ENCODE peak calls at places on chromosomes 12 and 14, in eight cellular contexts. One of them, this sample, is unnamed. For H3K4me1, the result is how much of the 10 kb centered on the place peaks cover.

GRCh38 chr14:68927956-68928675 is 51.0 kb downstream of the ACTN1 start:
- DNase-seq in GM12878: no peak
- DNase-seq in GM23248: no peak
- DNase-seq in fibroblast of lung: no peak
- DNase-seq in PC-3: no peak
- DNase-seq in keratinocyte: no peak
- DNase-seq in neuronal stem cell: no peak
- DNase-seq in H1: no peak
- DNase-seq in this sample: no peak

GRCh38 chr14:51544901-51545300 is 106.8 kb upstream of the FRMD6 start:
- DNase-seq in GM12878: no peak
- DNase-seq in GM23248: no peak
- DNase-seq in fibroblast of lung: no peak
- DNase-seq in PC-3: no peak
- DNase-seq in keratinocyte: no peak
- DNase-seq in neuronal stem cell: no peak
- DNase-seq in H1: no peak
- DNase-seq in this sample: no peak

GRCh38 chr12:1234073-1234472 is 243.1 kb downstream of the ERC1 start:
- DNase-seq in GM12878: no peak
- DNase-seq in GM23248: peak
- DNase-seq in fibroblast of lung: peak
- DNase-seq in PC-3: peak
- DNase-seq in keratinocyte: no peak
- DNase-seq in neuronal stem cell: no peak
- DNase-seq in H1: no peak
- DNase-seq in this sample: peak

GRCh38 chr14:50013198-50013918 is 103.0 kb downstream of the VCPKMT start:
- DNase-seq in GM12878: no peak
- DNase-seq in GM23248: peak
- DNase-seq in fibroblast of lung: no peak
- DNase-seq in PC-3: peak
- DNase-seq in keratinocyte: no peak
- DNase-seq in neuronal stem cell: no peak
- DNase-seq in H1: no peak
- DNase-seq in this sample: no peak

GRCh38 chr12:9750276-9751203 is 10.2 kb downstream of the CD69 start:
- DNase-seq in GM12878: no peak
- DNase-seq in GM23248: peak
- DNase-seq in fibroblast of lung: peak
- DNase-seq in PC-3: peak
- DNase-seq in keratinocyte: peak
- DNase-seq in neuronal stem cell: peak
- DNase-seq in H1: no peak
- DNase-seq in this sample: peak

GRCh38 chr14:35301334-35302210 is 9.4 kb downstream of the PSMA6 start:
- DNase-seq in GM12878: no peak
- DNase-seq in GM23248: no peak
- DNase-seq in fibroblast of lung: no peak
- DNase-seq in PC-3: no peak
- DNase-seq in keratinocyte: no peak
- DNase-seq in neuronal stem cell: no peak
- DNase-seq in H1: no peak
- DNase-seq in this sample: no peak

GRCh38 chr12:49092086-49092815 is 2.4 kb downstream of the DHH start:
- DNase-seq in GM12878: no peak
- DNase-seq in GM23248: peak
- DNase-seq in fibroblast of lung: no peak
- DNase-seq in PC-3: peak
- DNase-seq in keratinocyte: no peak
- DNase-seq in neuronal stem cell: peak
- DNase-seq in H1: no peak
- DNase-seq in this sample: peak

GRCh38 chr14:75911883-75912282 is 69.9 kb downstream of the TGFB3 start:
- DNase-seq in GM12878: no peak
- DNase-seq in GM23248: no peak
- DNase-seq in fibroblast of lung: no peak
- DNase-seq in PC-3: no peak
- DNase-seq in keratinocyte: no peak
- DNase-seq in neuronal stem cell: peak
- DNase-seq in H1: peak
- DNase-seq in this sample: no peak

GRCh38 chr12:77685112-77685511 is 145.6 kb upstream of the NAV3 start:
- DNase-seq in GM12878: peak
- DNase-seq in GM23248: peak
- DNase-seq in fibroblast of lung: peak
- DNase-seq in PC-3: peak
- DNase-seq in keratinocyte: peak
- DNase-seq in neuronal stem cell: peak
- DNase-seq in H1: no peak
- DNase-seq in this sample: peak

GRCh38 chr12:96989916-96990315 is 82.9 kb downstream of the NEDD1 start:
- DNase-seq in GM12878: no peak
- DNase-seq in GM23248: peak
- DNase-seq in fibroblast of lung: no peak
- DNase-seq in PC-3: peak
- DNase-seq in keratinocyte: no peak
- DNase-seq in neuronal stem cell: peak
- DNase-seq in H1: no peak
- DNase-seq in this sample: no peak

GRCh38 chr12:48979602-48980388 is 1.7 kb downstream of the WNT1 start:
- DNase-seq in GM12878: no peak
- DNase-seq in GM23248: peak
- DNase-seq in fibroblast of lung: no peak
- DNase-seq in PC-3: no peak
- DNase-seq in keratinocyte: no peak
- DNase-seq in neuronal stem cell: no peak
- DNase-seq in H1: no peak
- DNase-seq in this sample: no peak

DNA sequence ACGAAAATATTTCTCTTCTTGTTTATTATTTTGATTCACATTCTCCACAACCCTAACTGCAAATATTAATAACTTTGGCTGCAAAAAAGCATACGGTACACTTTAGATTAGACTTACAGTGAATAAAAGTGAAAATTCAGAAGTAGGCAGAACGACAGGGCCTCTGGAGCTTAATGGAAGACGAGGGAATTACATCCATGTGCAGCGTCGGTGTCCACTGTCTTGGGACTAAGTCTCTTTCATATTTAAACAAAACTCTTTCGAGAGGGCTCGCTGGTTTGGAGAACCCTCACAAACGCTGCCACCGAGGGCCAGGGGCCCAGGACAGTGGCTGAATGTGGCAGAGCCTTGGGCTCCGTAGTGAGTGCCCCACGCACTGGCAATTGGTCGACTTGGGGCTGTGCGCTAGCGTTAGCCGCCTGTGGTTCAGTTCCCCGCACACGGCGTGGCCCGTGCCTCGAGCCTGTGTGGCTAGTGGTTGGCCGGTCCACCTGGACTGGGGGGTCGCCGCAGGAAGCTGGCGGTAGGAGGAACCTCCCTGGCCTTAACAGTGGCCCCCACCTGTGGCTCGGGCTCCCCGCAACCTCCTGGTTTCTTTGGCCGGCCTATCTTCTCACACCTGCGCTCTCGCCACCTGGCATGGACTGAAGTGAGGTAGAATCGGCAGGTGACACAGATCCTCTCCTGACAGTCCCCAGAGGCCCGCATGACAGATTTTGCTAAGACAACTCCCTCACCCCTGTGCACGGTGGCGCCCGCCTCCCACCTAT is 739 bp upstream of the PAX9 start:
- DNase-seq in GM12878: no peak
- DNase-seq in GM23248: no peak
- DNase-seq in fibroblast of lung: no peak
- DNase-seq in PC-3: no peak
- DNase-seq in keratinocyte: no peak
- DNase-seq in neuronal stem cell: no peak
- DNase-seq in H1: no peak
- DNase-seq in this sample: no peak
- H3K4me1 ChIP-seq in GM12878: under half
- H3K4me1 ChIP-seq in GM23248: under half
- H3K4me1 ChIP-seq in fibroblast of lung: under half
- H3K4me1 ChIP-seq in PC-3: under half
- H3K4me1 ChIP-seq in keratinocyte: under half
- H3K4me1 ChIP-seq in neuronal stem cell: under half
- H3K4me1 ChIP-seq in H1: under half
- H3K4me1 ChIP-seq in this sample: under half

GRCh38 chr12:5377997-5378596 is 53.8 kb upstream of the NTF3 start:
- DNase-seq in GM12878: no peak
- DNase-seq in GM23248: no peak
- DNase-seq in fibroblast of lung: no peak
- DNase-seq in PC-3: peak
- DNase-seq in keratinocyte: no peak
- DNase-seq in neuronal stem cell: no peak
- DNase-seq in H1: no peak
- DNase-seq in this sample: no peak

GRCh38 chr12:5375547-5376295 is 56.2 kb upstream of the NTF3 start:
- DNase-seq in GM12878: no peak
- DNase-seq in GM23248: no peak
- DNase-seq in fibroblast of lung: no peak
- DNase-seq in PC-3: no peak
- DNase-seq in keratinocyte: no peak
- DNase-seq in neuronal stem cell: no peak
- DNase-seq in H1: no peak
- DNase-seq in this sample: no peak

GRCh38 chr12:5376591-5377207 is 55.2 kb upstream of the NTF3 start:
- DNase-seq in GM12878: no peak
- DNase-seq in GM23248: no peak
- DNase-seq in fibroblast of lung: no peak
- DNase-seq in PC-3: peak
- DNase-seq in keratinocyte: no peak
- DNase-seq in neuronal stem cell: no peak
- DNase-seq in H1: no peak
- DNase-seq in this sample: no peak

GRCh38 chr12:5383961-5384360 is 47.9 kb upstream of the NTF3 start:
- DNase-seq in GM12878: no peak
- DNase-seq in GM23248: no peak
- DNase-seq in fibroblast of lung: no peak
- DNase-seq in PC-3: no peak
- DNase-seq in keratinocyte: no peak
- DNase-seq in neuronal stem cell: no peak
- DNase-seq in H1: no peak
- DNase-seq in this sample: no peak

DNA sequence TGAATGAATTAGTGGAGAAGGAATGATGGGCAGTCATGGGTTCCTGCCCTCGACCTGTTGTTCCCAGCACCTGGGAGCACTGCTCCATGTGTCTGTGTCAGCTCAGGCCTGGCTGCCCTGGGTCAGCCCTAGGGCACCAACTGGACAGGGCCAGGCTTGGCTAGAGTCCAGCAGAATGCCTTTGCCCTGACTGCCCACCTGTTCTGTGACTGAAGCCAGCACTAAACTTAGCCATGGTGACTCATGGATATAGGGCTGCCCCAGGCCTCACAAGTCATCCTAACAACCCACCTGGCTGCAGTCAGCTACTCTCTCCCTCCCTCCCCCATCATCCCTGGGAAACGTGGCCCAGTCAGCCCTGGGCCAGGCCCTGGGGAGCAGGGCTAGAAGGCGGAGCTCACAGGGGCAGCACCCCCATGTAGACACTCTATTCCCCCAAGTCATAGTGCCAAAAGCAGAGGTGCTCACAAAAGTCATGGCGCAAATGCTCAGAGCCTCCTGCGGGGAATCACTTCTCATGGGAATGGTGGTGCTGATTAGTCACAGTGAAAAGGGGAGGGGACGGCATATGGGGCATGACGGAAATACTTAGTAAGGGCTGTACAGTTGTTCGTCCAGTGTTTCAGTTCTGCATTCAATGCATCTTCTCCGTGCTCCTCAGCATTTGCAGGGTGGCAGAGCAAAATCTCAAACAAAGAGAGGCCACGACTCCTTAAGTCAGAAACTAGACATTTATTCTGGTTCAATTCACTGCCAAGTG is 52.0 kb upstream of the NTF3 start:
- DNase-seq in GM12878: peak
- DNase-seq in GM23248: no peak
- DNase-seq in fibroblast of lung: no peak
- DNase-seq in PC-3: peak
- DNase-seq in keratinocyte: peak
- DNase-seq in neuronal stem cell: no peak
- DNase-seq in H1: no peak
- DNase-seq in this sample: no peak
- H3K4me2 ChIP-seq in GM12878: no peak
- H3K4me2 ChIP-seq in GM23248: no peak
- H3K4me2 ChIP-seq in fibroblast of lung: no peak
- H3K4me2 ChIP-seq in PC-3: no peak
- H3K4me2 ChIP-seq in keratinocyte: no peak
- H3K4me2 ChIP-seq in neuronal stem cell: no peak
- H3K4me2 ChIP-seq in H1: no peak
- H3K4me2 ChIP-seq in this sample: no peak

DNA sequence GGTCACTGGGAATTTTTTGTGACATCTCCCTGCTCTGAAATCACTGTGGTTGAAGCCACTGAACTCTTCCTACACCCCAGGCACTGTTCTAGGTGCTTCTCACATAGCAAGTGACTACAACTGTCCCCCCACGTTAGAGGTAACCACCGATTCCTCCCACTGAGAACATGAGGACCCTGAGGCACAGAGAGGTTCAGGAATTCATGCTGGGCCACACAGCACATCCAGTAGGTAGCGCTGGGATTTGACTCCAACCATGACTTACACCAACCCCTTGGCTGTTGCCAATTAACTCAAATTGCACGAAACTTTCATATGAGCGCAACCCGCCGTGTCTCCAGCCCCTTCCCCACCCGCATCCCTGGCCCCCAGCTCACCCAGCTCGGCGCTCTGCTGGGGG is 105.2 kb downstream of the RFLNA start:
- DNase-seq in GM12878: no peak
- DNase-seq in GM23248: no peak
- DNase-seq in fibroblast of lung: no peak
- DNase-seq in PC-3: no peak
- DNase-seq in keratinocyte: no peak
- DNase-seq in neuronal stem cell: no peak
- DNase-seq in H1: no peak
- DNase-seq in this sample: no peak
- H3K4me1 ChIP-seq in GM12878: under half
- H3K4me1 ChIP-seq in GM23248: under half
- H3K4me1 ChIP-seq in fibroblast of lung: under half
- H3K4me1 ChIP-seq in PC-3: under half
- H3K4me1 ChIP-seq in keratinocyte: under half
- H3K4me1 ChIP-seq in neuronal stem cell: under half
- H3K4me1 ChIP-seq in H1: under half
- H3K4me1 ChIP-seq in this sample: under half

GRCh38 chr14:28656704-28657255 is 109.8 kb upstream of the FOXG1 start:
- DNase-seq in GM12878: no peak
- DNase-seq in GM23248: no peak
- DNase-seq in fibroblast of lung: no peak
- DNase-seq in PC-3: peak
- DNase-seq in keratinocyte: no peak
- DNase-seq in neuronal stem cell: no peak
- DNase-seq in H1: no peak
- DNase-seq in this sample: no peak

GRCh38 chr14:28652782-28653181 is 113.8 kb upstream of the FOXG1 start:
- DNase-seq in GM12878: no peak
- DNase-seq in GM23248: peak
- DNase-seq in fibroblast of lung: peak
- DNase-seq in PC-3: peak
- DNase-seq in keratinocyte: peak
- DNase-seq in neuronal stem cell: no peak
- DNase-seq in H1: no peak
- DNase-seq in this sample: peak

GRCh38 chr14:28653521-28653920 is 113.1 kb upstream of the FOXG1 start:
- DNase-seq in GM12878: no peak
- DNase-seq in GM23248: peak
- DNase-seq in fibroblast of lung: no peak
- DNase-seq in PC-3: peak
- DNase-seq in keratinocyte: peak
- DNase-seq in neuronal stem cell: no peak
- DNase-seq in H1: no peak
- DNase-seq in this sample: peak

GRCh38 chr14:28651148-28651547 is 115.4 kb upstream of the FOXG1 start:
- DNase-seq in GM12878: no peak
- DNase-seq in GM23248: peak
- DNase-seq in fibroblast of lung: peak
- DNase-seq in PC-3: peak
- DNase-seq in keratinocyte: peak
- DNase-seq in neuronal stem cell: no peak
- DNase-seq in H1: no peak
- DNase-seq in this sample: peak
- H3K4me2 ChIP-seq in GM12878: no peak
- H3K4me2 ChIP-seq in GM23248: no peak
- H3K4me2 ChIP-seq in fibroblast of lung: no peak
- H3K4me2 ChIP-seq in PC-3: peak
- H3K4me2 ChIP-seq in keratinocyte: peak
- H3K4me2 ChIP-seq in neuronal stem cell: no peak
- H3K4me2 ChIP-seq in H1: no peak
- H3K4me2 ChIP-seq in this sample: no peak

This sample was measured in IMR-90.